ENCODE peak calls at places on chromosomes 7 and 10, in eight cellular contexts. Z is heart left ventricle, D is uterus, C is adrenal gland, U is transverse colon, O is tibial nerve, J is lower leg skin, L is breast epithelium. E is an unnamed sample.

GRCh38 chr7:106016331-106016730 is 53.3 kb downstream of the CDHR3 start:
- DNase-seq in D (no peak), Z (no peak), L (no peak), U (no peak), J (no peak), C (no peak), O (no peak), E (no peak)

GRCh38 chr7:83936056-83936703 is 258.4 kb downstream of the SEMA3A start:
- DNase-seq in L (peak; percentile 20), U (peak; percentile 47), C (peak; percentile 48), Z (peak; percentile 55), D (peak; percentile 13), J (peak; percentile 26), O (no peak), E (peak; percentile 75)

GRCh38 chr10:123144697-123145541 is 3.0 kb upstream of the HMX2 start:
- DNase-seq in U (no peak), D (no peak), O (no peak), C (no peak), L (no peak), J (no peak), Z (no peak), E (peak; percentile 19)

GRCh38 chr10:68332259-68333057 is at the start of gene PBLD:
- DNase-seq in D (peak; percentile 65), U (peak; percentile 77), J (peak; percentile 71), C (peak; percentile 78), O (peak; percentile 38), L (peak; percentile 56), Z (peak; percentile 83), E (peak; percentile 84)

GRCh38 chr7:35003679-35004278 is 33.5 kb downstream of the DPY19L1 start:
- DNase-seq in C (no peak), U (peak; percentile 85), J (no peak), D (peak; percentile 25), L (no peak), O (no peak), Z (no peak), E (peak; percentile 82)

GRCh38 chr7:43313628-43314378 is 201.4 kb downstream of the HECW1 start:
- DNase-seq in C (no peak), D (no peak), O (no peak), Z (no peak), L (no peak), U (no peak), J (no peak), E (no peak)

GRCh38 chr10:112739219-112739969 is 210.7 kb upstream of the TCF7L2 start:
- DNase-seq in D (no peak), U (no peak), L (no peak), J (no peak), C (no peak), O (no peak), Z (no peak), E (no peak)

GRCh38 chr10:29998142-29998808 is 61.1 kb downstream of the JCAD start:
- DNase-seq in L (peak; percentile 54), O (peak; percentile 57), C (peak; percentile 83), U (peak; percentile 76), J (peak; percentile 71), D (peak; percentile 83), Z (peak; percentile 70), E (peak; percentile 87)

GRCh38 chr7:91953618-91954017 is 13.0 kb downstream of the AKAP9 start:
- DNase-seq in Z (no peak), J (no peak), U (no peak), L (no peak), C (no peak), O (no peak), D (no peak), E (peak; percentile 35)

GRCh38 chr7:157689269-157690057 is 352.7 kb downstream of the DNAJB6 start:
- DNase-seq in D (no peak), O (peak; percentile 8), U (no peak), C (no peak), L (no peak), Z (no peak), J (no peak), E (no peak)

GRCh38 chr7:48887500-48887899 is 36.8 kb upstream of the CDC14C start:
- DNase-seq in O (no peak), J (peak; percentile 22), L (no peak), C (no peak), U (no peak), D (no peak), Z (no peak), E (no peak)

GRCh38 chr7:84372155-84372621 is 177.6 kb upstream of the SEMA3A start:
- DNase-seq in J (no peak), C (no peak), O (no peak), D (no peak), U (no peak), Z (no peak), L (no peak), E (no peak)

GRCh38 chr7:74023786-74024185 is 4.2 kb upstream of the ELN start:
- DNase-seq in C (no peak), D (no peak), U (no peak), Z (peak; percentile 52), L (no peak), O (no peak), J (no peak), E (no peak)

GRCh38 chr7:106279425-106280182 is 5.2 kb downstream of the NAMPT start:
- DNase-seq in J (no peak), D (no peak), U (no peak), C (no peak), Z (no peak), L (no peak), O (no peak), E (no peak)

GRCh38 chr7:157558516-157558874 is 221.7 kb downstream of the DNAJB6 start:
- DNase-seq in J (no peak), U (no peak), D (no peak), Z (peak; percentile 44), C (no peak), L (no peak), O (no peak), E (no peak)

DNA sequence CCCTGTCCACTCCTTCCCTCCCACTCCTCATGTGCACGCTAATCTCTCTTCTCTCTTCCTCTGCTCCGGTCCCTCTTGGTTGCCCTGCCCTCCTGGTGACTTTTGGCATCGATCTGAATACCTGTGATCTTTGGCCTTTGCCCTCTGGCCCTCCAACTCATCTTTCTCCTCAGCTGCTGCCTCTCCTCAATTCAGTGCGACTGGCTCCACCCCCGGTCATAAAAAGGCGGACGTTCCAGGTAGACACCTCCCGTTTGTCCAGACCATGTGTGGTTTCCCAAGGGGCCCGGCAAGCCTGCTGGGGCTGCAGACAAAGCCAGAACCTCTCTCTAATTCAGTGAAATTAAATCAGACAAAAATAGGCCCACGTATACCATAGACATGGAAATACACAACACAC is 96.8 kb downstream of the COL13A1 start:
- DNase-seq in O (no peak), L (no peak), J (no peak), U (peak; percentile 75), C (no peak), Z (no peak), D (no peak), E (no peak)
- TF ChIP-seq POLR2A in O (no peak), L (no peak), J (no peak), U (no peak), C (no peak), Z (no peak), D (no peak), E (no peak)

GRCh38 chr10:132628966-132629900 is 91.6 kb downstream of the INPP5A start:
- DNase-seq in L (no peak), U (no peak), D (no peak), Z (peak; percentile 53), O (no peak), J (no peak), C (no peak), E (no peak)

GRCh38 chr10:132630156-132630555 is 92.6 kb downstream of the INPP5A start:
- DNase-seq in U (no peak), D (no peak), C (no peak), L (no peak), Z (no peak), J (no peak), O (no peak), E (no peak)

GRCh38 chr10:132631348-132631735 is 93.8 kb downstream of the INPP5A start:
- DNase-seq in O (no peak), D (peak; percentile 91), U (peak; percentile 45), J (no peak), L (peak; percentile 27), Z (peak; percentile 83), C (peak; percentile 60), E (no peak)

GRCh38 chr10:132632091-132632561 is 94.5 kb downstream of the INPP5A start:
- DNase-seq in J (no peak), U (no peak), Z (peak; percentile 83), L (no peak), D (no peak), C (no peak), O (no peak), E (no peak)

GRCh38 chr10:132630666-132631347 is 93.2 kb downstream of the INPP5A start:
- DNase-seq in L (no peak), D (peak; percentile 86), J (no peak), C (peak; percentile 56), O (peak; percentile 64), U (peak; percentile 49), Z (peak; percentile 83), E (no peak)
- TF ChIP-seq POLR2A in L (no peak), D (peak; percentile 30), J (no peak), C (no peak), O (no peak), U (no peak), Z (no peak), E (no peak)

DNA sequence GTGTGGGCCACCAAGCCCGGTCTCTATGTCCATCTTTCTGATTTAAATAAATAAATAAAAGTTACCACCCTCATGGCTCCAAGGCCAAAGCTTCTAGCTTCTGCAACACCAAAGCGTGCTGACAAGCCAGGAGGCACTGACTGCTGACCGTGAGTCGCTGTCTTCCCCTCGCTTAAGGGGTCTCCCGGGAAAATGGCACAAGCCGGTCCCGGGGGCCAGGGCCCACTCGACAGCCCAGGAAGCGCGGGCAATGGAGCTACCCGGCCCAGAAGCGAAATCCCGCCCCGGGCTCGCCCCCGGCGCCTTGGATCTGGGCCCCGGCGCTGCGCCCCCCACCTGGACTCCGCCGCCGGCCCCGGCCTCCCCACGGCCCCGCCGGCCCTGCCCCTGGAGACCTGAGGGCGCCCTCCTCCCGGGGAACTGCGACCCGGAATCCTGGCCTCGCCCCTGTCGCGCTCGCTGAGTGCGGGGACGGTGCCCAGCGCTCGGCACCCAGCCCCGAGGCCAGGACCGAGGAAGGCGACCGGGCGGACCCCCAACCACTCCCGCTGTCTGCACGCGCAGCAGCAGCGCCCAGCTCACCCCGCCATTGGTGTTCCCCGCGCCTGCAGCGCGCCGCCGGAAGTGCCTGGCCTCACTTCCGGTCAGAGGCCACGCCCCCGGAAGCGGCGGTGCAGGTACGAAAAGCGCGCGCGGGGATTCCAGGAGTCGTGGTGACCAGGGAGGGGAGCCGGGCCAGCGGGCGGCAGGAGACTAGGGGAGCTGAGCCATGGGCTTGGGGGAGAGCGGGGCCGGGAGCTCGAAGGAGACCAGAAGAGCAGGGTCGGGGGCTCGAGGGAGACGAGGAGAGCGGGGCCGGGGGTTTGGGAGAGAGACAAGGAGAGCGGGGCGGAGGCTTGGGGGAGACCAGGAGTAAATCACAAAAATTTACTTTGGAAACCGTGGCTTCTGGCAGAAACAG is at the start of the genes MRM2 and NUDT1:
- DNase-seq in U (peak; percentile 87), O (peak; percentile 85), D (peak; percentile 74), L (peak; percentile 70), C (peak; percentile 85), J (peak; percentile 66), Z (peak; percentile 92), E (peak; percentile 86)
- TF ChIP-seq POLR2A in U (peak; percentile 66), O (peak; percentile 45), D (peak; percentile 43), L (no peak), C (peak; percentile 23), J (no peak), Z (peak; percentile 58), E (peak; percentile 62)

DNA sequence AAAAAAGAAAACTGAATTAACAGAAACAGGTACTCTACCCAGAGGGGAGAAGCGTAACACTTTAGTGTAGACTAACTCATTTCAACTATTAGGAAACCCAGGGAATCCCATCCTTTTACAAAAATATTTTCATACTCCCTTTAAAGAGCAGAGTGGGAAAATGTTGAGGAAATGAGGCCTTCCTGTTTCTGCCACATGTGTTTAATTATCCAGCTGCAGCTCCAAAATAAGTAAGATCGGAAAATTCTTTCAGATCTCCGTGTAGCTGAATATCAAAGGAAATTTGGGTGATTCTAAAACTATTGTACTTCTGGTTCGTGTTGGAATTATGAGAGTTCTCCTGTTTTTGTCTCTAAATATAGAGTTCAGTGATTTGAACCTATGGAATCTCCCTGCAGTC is 58.0 kb upstream of the CAV2 start:
- DNase-seq in D (no peak), C (no peak), L (no peak), Z (no peak), O (no peak), U (no peak), J (no peak), E (no peak)
- TF ChIP-seq POLR2A in D (no peak), C (no peak), L (no peak), Z (no peak), O (no peak), U (no peak), J (no peak), E (no peak)